ENCODE peak calls at places on chromosomes 7 and 10, in four cellular contexts. M, Y, T and W are unnamed samples.

GRCh38 chr10:99711129-99711719 is 20.7 kb downstream of the COX15 start:
- DNase-seq in Y (peak), M (peak), T (no peak), W (peak)

GRCh38 chr7:2811476-2812118 is 32.5 kb downstream of the GNA12 start:
- DNase-seq in Y (no peak), T (no peak), M (peak), W (no peak)

GRCh38 chr7:1548438-1548831 is 7.6 kb downstream of the TMEM184A start:
- DNase-seq in T (no peak), M (no peak), Y (no peak), W (no peak)

GRCh38 chr7:36486336-36486735 is 96.7 kb downstream of the ANLN start:
- DNase-seq in M (no peak), T (no peak), Y (no peak), W (no peak)

GRCh38 chr7:134857958-134858357 is 78.5 kb downstream of the CALD1 start:
- DNase-seq in Y (no peak), M (no peak), T (no peak), W (no peak)

GRCh38 chr10:125060851-125061556 is 99.4 kb downstream of the CTBP2 start:
- DNase-seq in T (peak), Y (peak), M (peak), W (no peak)

GRCh38 chr7:64618785-64619456 is 47.0 kb upstream of the ZNF107 start:
- DNase-seq in T (no peak), M (peak), Y (no peak), W (peak)

GRCh38 chr7:24948739-24949138 is 31.2 kb downstream of the OSBPL3 start:
- DNase-seq in T (no peak), Y (no peak), M (no peak), W (no peak)

GRCh38 chr10:125726914-125727313 is 7.4 kb downstream of the EDRF1 start:
- DNase-seq in Y (no peak), M (no peak), T (no peak), W (no peak)